ENCODE peak calls at places on chromosomes 13 and 19, in six cellular contexts. V is nephron progenitor cell; T is Calu3; Q is GM20000; P is activated CD8-positive, alpha-beta T cell treated with anti-CD3 and anti-CD28 coated beads for 36 hours; L is HepG2. C is an unnamed sample.

GRCh38 chr13:110442946-110443632 is 118.4 kb downstream of the RAB20 start:
- DNase-seq in V (no peak), T (no peak), Q (no peak), P (no peak), L (no peak), C (no peak)

GRCh38 chr13:99303863-99304521 is 3.2 kb downstream of the GPR183 start:
- DNase-seq in V (no peak), T (no peak), Q (no peak), P (no peak), L (no peak), C (no peak)

GRCh38 chr19:44809856-44810554 is 1.1 kb downstream of the BCAM start:
- DNase-seq in V (peak), T (no peak), Q (no peak), P (no peak), L (no peak), C (no peak)

GRCh38 chr19:281992-282391 is 9.2 kb downstream of the PLPP2 start:
- DNase-seq in V (no peak), T (no peak), Q (no peak), P (no peak), L (no peak), C (peak)

GRCh38 chr19:11322269-11323024 is 17.0 kb downstream of the RAB3D start:
- DNase-seq in V (no peak), T (no peak), Q (no peak), P (no peak), L (no peak), C (peak)

GRCh38 chr13:22110368-22110767 is 439.5 kb downstream of the FGF9 start:
- DNase-seq in V (no peak), T (no peak), Q (no peak), P (no peak), L (no peak), C (no peak)

GRCh38 chr19:10352764-10353671 is 13.6 kb upstream of the ICAM3 start:
- DNase-seq in V (peak), T (no peak), Q (no peak), P (no peak), L (no peak), C (no peak)

GRCh38 chr19:55044286-55044685 is 6.2 kb upstream of the GP6 start:
- DNase-seq in V (no peak), T (no peak), Q (no peak), P (no peak), L (no peak), C (peak)

GRCh38 chr13:99969934-99970760 is 1.4 kb downstream of the ZIC5 start:
- DNase-seq in V (peak), T (peak), Q (no peak), P (peak), L (peak), C (no peak)

GRCh38 chr19:2058570-2059421 is 7.8 kb upstream of the MKNK2 start:
- DNase-seq in V (no peak), T (no peak), Q (no peak), P (no peak), L (no peak), C (no peak)

GRCh38 chr13:82291852-82292251 is 1590.4 kb downstream of the SLITRK1 start:
- DNase-seq in V (no peak), T (no peak), Q (no peak), P (no peak), L (no peak), C (no peak)

GRCh38 chr19:48613024-48613851 is 1.6 kb downstream of the FAM83E start:
- DNase-seq in V (no peak), T (peak), Q (no peak), P (no peak), L (no peak), C (no peak)

GRCh38 chr13:64551755-64552154 is 2678.4 kb downstream of the PCDH9 start:
- DNase-seq in V (no peak), T (no peak), Q (no peak), P (no peak), L (no peak), C (no peak)

GRCh38 chr13:113052206-113052605 is 53.4 kb upstream of the F7 start:
- DNase-seq in V (no peak), T (no peak), Q (no peak), P (no peak), L (no peak), C (no peak)

GRCh38 chr19:39428309-39429112 is 7.2 kb downstream of the RPS16 start:
- DNase-seq in V (peak), T (no peak), Q (no peak), P (no peak), L (peak), C (no peak)

GRCh38 chr13:71360041-71360440 is 507.0 kb downstream of the DACH1 start:
- DNase-seq in V (no peak), T (no peak), Q (no peak), P (no peak), L (no peak), C (no peak)

GRCh38 chr19:53867225-53868090 is at the start of gene MYADM:
- DNase-seq in V (peak), T (peak), Q (peak), P (peak), L (peak), C (peak)

GRCh38 chr19:56112313-56112709 is 8.8 kb downstream of the ZNF787 start:
- DNase-seq in V (no peak), T (no peak), Q (peak), P (no peak), L (no peak), C (no peak)

DNA sequence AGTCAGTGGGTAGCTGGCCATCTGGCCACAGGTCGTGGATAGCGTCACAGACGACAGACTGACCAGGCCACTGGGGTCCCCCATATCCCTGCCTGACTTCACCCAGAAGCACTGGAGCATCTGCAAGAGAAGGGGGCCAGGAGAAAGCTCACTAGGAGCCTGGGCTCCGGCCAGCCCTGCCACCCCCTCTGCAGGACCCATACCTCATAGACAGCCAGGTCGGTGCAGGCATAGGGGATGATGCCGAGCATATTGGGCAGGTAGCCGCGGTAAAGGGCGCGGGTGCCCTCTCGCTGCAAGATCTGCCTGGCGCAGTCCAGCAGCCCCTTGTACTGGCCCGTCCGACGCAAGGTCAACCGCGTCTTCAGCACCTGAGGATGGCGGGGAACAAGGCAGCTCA is 2.5 kb upstream of the KHSRP start:
- DNase-seq in V (no peak), T (no peak), Q (no peak), P (no peak), L (no peak), C (no peak)
- TF ChIP-seq CTCF in V (no peak), T (no peak), Q (no peak), P (no peak), L (no peak), C (no peak)

DNA sequence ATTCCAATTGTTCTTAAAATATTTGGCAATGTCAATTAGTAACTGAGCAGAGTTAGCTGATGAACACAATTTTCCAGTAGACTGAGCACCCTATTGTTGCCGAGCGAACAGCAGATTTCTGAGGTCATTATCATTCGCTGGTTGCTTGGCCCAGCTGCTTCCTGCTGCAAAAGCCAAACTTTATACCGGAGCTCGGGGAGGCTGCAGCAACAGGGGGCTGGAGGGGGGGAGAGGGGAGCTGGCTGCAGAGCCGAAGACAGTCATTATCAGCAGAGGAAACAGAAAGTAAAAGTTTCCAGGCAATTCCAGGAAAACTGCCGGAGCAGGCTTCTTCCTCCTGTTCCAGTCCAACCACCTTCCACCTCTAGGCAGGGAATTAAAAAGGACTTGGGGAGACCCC is 77.9 kb downstream of the ZNF536 start:
- DNase-seq in V (peak), T (no peak), Q (no peak), P (no peak), L (no peak), C (no peak)
- TF ChIP-seq CTCF in V (no peak), T (no peak), Q (no peak), P (no peak), L (no peak), C (no peak)

GRCh38 chr13:91247768-91248167 is 99.7 kb upstream of the MIR17HG start:
- DNase-seq in V (no peak), T (no peak), Q (peak), P (no peak), L (no peak), C (peak)
- TF ChIP-seq CTCF in V (peak), T (no peak), Q (no peak), P (no peak), L (peak), C (no peak)

DNA sequence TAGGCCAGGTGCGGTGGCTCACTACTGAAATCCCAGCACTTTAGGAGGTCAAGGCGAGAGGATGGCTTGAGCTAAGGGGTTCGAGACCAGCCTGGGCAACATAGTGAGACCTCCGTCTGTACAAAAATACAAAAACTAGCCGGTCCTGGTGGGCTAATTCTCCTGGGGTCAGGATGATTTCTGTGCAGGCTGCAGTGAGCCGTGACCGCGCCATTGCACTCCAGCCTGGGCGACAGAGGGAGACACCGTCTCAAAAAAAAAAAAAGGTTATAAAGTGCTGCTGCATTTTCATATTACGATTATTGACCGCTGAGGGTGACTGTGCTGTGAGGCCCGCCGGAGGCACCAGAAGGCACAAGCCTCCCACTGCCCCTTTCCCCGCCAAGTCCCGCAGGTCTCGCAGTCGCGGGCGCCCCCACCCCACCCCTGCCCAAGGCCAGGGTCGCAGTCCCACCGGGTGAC is 477 bp upstream of the PLEKHF1 start:
- DNase-seq in V (no peak), T (no peak), Q (no peak), P (no peak), L (no peak), C (no peak)
- TF ChIP-seq CTCF in V (no peak), T (no peak), Q (no peak), P (peak), L (peak), C (peak)

DNA sequence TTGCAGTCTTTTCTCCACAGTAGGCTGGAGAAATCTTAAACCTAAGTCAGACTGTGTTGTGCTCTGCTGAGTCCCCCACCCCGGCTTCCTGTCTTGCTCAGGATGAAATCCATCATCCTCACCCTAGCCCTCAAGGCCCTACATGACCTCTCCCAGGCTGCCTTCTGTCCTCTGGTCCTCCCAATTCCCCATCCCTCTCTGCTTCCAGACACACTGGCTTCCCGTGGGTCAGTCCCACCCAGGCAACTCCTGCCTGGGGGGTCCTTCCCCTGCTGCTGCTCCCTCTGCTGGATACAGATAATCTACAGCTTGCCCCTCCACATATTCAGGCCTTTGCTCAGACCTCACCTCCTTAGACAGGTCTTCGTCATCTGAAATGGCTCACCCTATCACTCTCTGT is 18.4 kb upstream of the CBY2 start:
- DNase-seq in V (peak), T (no peak), Q (no peak), P (no peak), L (no peak), C (no peak)
- TF ChIP-seq CTCF in V (peak), T (no peak), Q (peak), P (no peak), L (peak), C (no peak)

DNA sequence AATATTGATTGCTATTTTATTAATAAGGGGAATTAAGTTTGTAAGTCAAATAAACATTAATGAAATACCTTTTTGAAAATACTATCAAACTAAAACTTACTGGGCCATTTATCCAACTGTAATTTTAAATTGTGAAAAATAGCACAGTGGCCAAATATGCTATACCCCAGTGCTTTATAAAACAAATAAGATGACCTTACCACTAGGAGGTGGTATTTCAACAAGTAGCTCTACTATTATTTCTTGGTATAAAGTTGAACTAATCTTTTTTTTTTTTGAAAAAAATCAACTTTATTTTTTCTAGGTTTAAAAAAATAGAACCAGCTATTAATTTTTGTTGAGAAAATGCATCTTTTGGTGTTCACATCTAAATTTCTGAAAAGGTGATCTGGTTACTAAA is 14.7 kb downstream of the LACC1 start:
- DNase-seq in V (no peak), T (no peak), Q (no peak), P (no peak), L (no peak), C (no peak)
- TF ChIP-seq CTCF in V (peak), T (no peak), Q (no peak), P (no peak), L (no peak), C (no peak)

GRCh38 chr13:28658796-28659610 is at the start of gene POMP:
- DNase-seq in V (peak), T (peak), Q (peak), P (peak), L (peak), C (peak)

GRCh38 chr13:28655566-28655965 is 3.4 kb upstream of the POMP start:
- DNase-seq in V (no peak), T (no peak), Q (no peak), P (no peak), L (no peak), C (no peak)

GRCh38 chr13:28659611-28659970 is 661 bp downstream of the POMP start:
- DNase-seq in V (no peak), T (no peak), Q (peak), P (peak), L (no peak), C (peak)

GRCh38 chr13:28658539-28658795 is 463 bp upstream of the POMP start:
- DNase-seq in V (no peak), T (no peak), Q (peak), P (no peak), L (no peak), C (no peak)

DNA sequence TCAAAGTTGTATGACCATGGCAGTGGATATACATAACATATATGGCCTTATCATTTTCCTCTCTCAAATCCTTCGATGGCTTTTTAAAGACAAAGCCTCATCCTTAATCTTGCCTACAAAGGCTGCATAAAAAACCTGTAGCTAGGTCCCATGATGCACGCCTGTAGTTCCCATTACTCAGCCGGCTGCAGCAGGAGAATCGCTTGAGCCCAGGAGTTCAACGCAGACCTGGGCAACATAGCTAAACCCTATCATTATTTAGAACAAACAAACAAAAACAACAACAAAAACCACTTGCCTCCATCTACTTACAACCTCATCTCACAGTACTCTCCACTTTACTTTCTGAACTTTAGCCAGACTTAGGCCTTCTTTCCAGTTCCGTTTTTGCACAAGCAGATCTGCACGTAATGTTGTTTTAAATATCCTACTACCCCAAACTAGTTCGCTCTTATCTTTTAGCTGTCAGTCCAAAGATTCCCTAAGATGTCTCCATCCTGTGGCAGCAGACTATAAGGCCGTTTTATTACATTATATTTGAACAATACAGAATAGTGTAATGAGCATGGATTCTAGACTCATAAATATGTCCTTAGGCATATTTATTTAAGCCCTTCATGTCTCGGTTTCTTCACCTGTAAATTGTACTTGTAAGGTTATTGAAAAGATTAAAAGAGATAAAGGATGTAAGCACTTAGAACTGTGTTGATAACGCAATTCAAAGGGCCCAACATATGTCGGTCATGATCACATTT is 969 bp upstream of the POMP start:
- DNase-seq in V (no peak), T (no peak), Q (peak), P (no peak), L (no peak), C (peak)
- TF ChIP-seq CTCF in V (no peak), T (no peak), Q (no peak), P (no peak), L (no peak), C (no peak)

C was measured in GM13976.